ENCODE peak calls at places on chromosome 7, in seven cellular contexts. N, L, H, U, B, I and K are unnamed samples.

GRCh38 chr7:18590744-18591340 is 95.3 kb downstream of the HDAC9 start:
- DNase-seq in N (peak), L (no peak), H (no peak), U (peak), B (no peak), I (peak), K (no peak)

GRCh38 chr7:19567011-19567410 is 141.8 kb downstream of the POLR1F start:
- DNase-seq in N (no peak), L (no peak), H (no peak), U (no peak), B (no peak), I (no peak), K (no peak)

GRCh38 chr7:43534110-43534509 is 48.8 kb upstream of the STK17A start:
- DNase-seq in N (no peak), L (no peak), H (no peak), U (no peak), B (no peak), I (no peak), K (no peak)

GRCh38 chr7:80231719-80232118 is 97.1 kb downstream of the GNAI1 start:
- DNase-seq in N (no peak), L (no peak), H (no peak), U (no peak), B (no peak), I (no peak), K (no peak)

GRCh38 chr7:80255656-80256055 is 121.0 kb downstream of the GNAI1 start:
- DNase-seq in N (no peak), L (no peak), H (no peak), U (no peak), B (no peak), I (no peak), K (no peak)

GRCh38 chr7:20998309-20998708 is 211.6 kb upstream of the SP8 start:
- DNase-seq in N (peak), L (peak), H (no peak), U (no peak), B (no peak), I (no peak), K (no peak)

GRCh38 chr7:39633563-39634550 is 10.5 kb downstream of the RALA start:
- DNase-seq in N (no peak), L (no peak), H (no peak), U (no peak), B (no peak), I (peak), K (no peak)

GRCh38 chr7:101094791-101095375 is 9.6 kb downstream of the TRIM56 start:
- DNase-seq in N (no peak), L (peak), H (no peak), U (peak), B (no peak), I (peak), K (no peak)

GRCh38 chr7:45689797-45690761 is 115.9 kb downstream of the ADCY1 start:
- DNase-seq in N (no peak), L (no peak), H (no peak), U (no peak), B (no peak), I (no peak), K (peak)

GRCh38 chr7:98935811-98936210 is 57.5 kb downstream of the TRRAP start:
- DNase-seq in N (no peak), L (no peak), H (no peak), U (no peak), B (no peak), I (no peak), K (no peak)

GRCh38 chr7:112370436-112370835 is 79.8 kb upstream of the IFRD1 start:
- DNase-seq in N (no peak), L (peak), H (peak), U (no peak), B (no peak), I (peak), K (no peak)

GRCh38 chr7:29278362-29279070 is 83.9 kb downstream of the CHN2 start:
- DNase-seq in N (no peak), L (no peak), H (no peak), U (no peak), B (no peak), I (no peak), K (no peak)

GRCh38 chr7:89246196-89246595 is 450.7 kb upstream of the TEX47 start:
- DNase-seq in N (no peak), L (no peak), H (no peak), U (no peak), B (no peak), I (no peak), K (no peak)

GRCh38 chr7:144830811-144831210 is 5.0 kb downstream of the TPK1 start:
- DNase-seq in N (no peak), L (no peak), H (no peak), U (no peak), B (no peak), I (no peak), K (no peak)

GRCh38 chr7:16758634-16759602 is 5.4 kb downstream of the TSPAN13 start:
- DNase-seq in N (no peak), L (no peak), H (no peak), U (no peak), B (no peak), I (no peak), K (no peak)

GRCh38 chr7:90629306-90629918 is 33.3 kb downstream of the CDK14 start:
- DNase-seq in N (peak), L (no peak), H (no peak), U (peak), B (no peak), I (peak), K (no peak)

GRCh38 chr7:2934984-2935740 is 91.1 kb upstream of the GNA12 start:
- DNase-seq in N (no peak), L (no peak), H (no peak), U (no peak), B (no peak), I (no peak), K (no peak)

GRCh38 chr7:1252543-1253090 is 19.9 kb downstream of the UNCX start:
- DNase-seq in N (no peak), L (no peak), H (no peak), U (no peak), B (no peak), I (no peak), K (no peak)

GRCh38 chr7:125828153-125828690 is 898.6 kb upstream of the POT1 start:
- DNase-seq in N (no peak), L (no peak), H (no peak), U (no peak), B (no peak), I (no peak), K (no peak)

GRCh38 chr7:102813256-102814024 is 64.6 kb downstream of the FAM185A start:
- DNase-seq in N (no peak), L (no peak), H (no peak), U (no peak), B (no peak), I (peak), K (no peak)

GRCh38 chr7:102810916-102811315 is 62.1 kb downstream of the FAM185A start:
- DNase-seq in N (no peak), L (no peak), H (no peak), U (no peak), B (no peak), I (no peak), K (no peak)

GRCh38 chr7:102806613-102807012 is 57.8 kb downstream of the FAM185A start:
- DNase-seq in N (no peak), L (no peak), H (no peak), U (no peak), B (no peak), I (no peak), K (no peak)

GRCh38 chr7:102814025-102814471 is 65.2 kb downstream of the FAM185A start:
- DNase-seq in N (no peak), L (no peak), H (no peak), U (no peak), B (no peak), I (peak), K (no peak)

DNA sequence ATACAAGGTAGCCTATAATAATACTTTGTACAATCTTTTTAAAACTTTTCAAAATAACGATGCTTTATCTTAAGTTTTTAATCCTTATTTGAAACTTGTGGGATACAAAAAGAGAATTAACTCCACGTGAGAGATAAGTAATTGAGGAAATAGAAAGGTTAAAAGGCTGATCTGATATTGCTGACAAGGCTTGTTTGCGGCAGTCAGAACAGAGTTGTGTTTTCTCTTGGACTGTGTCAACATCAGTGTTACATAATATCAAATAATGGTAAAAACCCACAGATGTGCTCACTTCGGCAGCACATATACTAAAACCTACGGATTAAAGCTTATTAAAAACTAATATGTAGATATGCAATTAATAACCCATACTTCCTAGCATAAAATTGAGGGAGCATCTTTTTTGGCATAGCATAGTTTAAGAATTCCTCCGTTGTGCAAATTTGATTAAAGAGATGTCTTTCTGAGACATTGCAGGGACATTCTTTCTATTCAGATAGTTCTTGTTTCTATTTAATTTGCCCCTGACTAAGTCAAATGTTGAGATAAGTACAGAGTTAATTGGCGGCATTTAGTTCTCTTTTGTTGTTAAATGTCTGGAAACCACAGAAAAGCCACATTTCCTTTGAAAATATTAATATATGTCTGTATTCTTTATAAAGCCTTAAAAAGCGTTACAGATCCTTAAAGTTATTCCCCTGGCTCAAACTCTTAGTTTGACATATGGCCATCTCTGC is 63.3 kb downstream of the FAM185A start:
- DNase-seq in N (no peak), L (no peak), H (no peak), U (no peak), B (no peak), I (peak), K (no peak)
- TF ChIP-seq POLR2AphosphoS5 in N (no peak), L (no peak), H (no peak), U (no peak), B (no peak), I (no peak), K (no peak)

GRCh38 chr7:6246257-6246917 is 26.0 kb downstream of the CYTH3 start:
- DNase-seq in N (no peak), L (no peak), H (no peak), U (no peak), B (no peak), I (peak), K (no peak)
- TF ChIP-seq POLR2AphosphoS5 in N (no peak), L (no peak), H (no peak), U (no peak), B (no peak), I (no peak), K (no peak)

DNA sequence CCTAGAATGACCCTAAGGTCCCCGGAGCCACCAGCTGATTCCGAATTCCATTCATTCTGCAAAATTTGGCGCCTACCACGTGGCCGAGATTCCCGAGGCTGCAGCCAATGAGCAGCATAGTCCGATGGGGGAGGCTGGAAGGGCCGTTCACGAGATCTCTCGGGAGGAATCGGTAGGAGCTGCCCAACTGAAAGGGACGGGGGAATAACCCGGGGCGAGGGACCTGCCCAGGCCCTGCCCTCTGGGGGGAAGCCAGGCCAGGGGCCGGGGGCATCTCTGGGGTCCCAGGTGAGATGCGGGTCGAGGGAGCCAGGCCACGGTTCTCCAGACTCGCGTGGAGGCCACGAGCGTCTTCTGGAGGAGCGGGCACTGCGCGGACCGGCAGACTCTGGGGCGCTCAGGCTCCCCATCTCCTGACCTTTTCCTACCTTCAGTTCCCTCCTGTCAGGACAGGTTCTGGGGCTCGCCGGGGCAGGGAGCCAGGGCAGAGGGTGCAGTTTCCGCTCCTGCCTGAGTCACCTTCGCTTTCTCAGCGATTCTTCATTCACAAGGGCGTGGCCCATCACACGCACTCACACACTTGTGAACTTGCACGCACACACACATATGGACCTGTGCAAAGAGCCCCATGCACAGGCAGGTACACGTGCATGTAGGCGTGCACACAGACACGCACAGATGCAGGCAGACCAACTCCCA is 173.4 kb downstream of the RNF216 start:
- DNase-seq in N (no peak), L (no peak), H (no peak), U (peak), B (no peak), I (no peak), K (no peak)
- TF ChIP-seq POLR2AphosphoS5 in N (peak), L (no peak), H (no peak), U (no peak), B (no peak), I (no peak), K (no peak)

GRCh38 chr7:47285860-47286491 is 295.9 kb downstream of the TNS3 start:
- DNase-seq in N (no peak), L (no peak), H (no peak), U (peak), B (no peak), I (no peak), K (no peak)
- TF ChIP-seq POLR2AphosphoS5 in N (no peak), L (no peak), H (no peak), U (no peak), B (no peak), I (no peak), K (peak)